ENCODE peak calls at places on chromosomes 11 and 22, in four cellular contexts. A, Y, K and N are unnamed samples.

GRCh38 chr11:14309425-14310192 is 49.4 kb downstream of the RRAS2 start:
- DNase-seq in A (no peak), Y (no peak), K (no peak), N (no peak)

GRCh38 chr11:10109836-10110235 is 184.2 kb downstream of the SBF2 start:
- DNase-seq in A (no peak), Y (no peak), K (peak), N (no peak)

GRCh38 chr11:74644084-74644483 is 51.7 kb downstream of the POLD3 start:
- DNase-seq in A (no peak), Y (no peak), K (no peak), N (no peak)

GRCh38 chr11:73218106-73218829 is at the start of gene P2RY2:
- DNase-seq in A (peak), Y (peak), K (no peak), N (no peak)

GRCh38 chr11:119107538-119108150 is 500 bp downstream of the C2CD2L start:
- DNase-seq in A (no peak), Y (no peak), K (no peak), N (no peak)

GRCh38 chr11:107848345-107848744 is 10.2 kb downstream of the SLC35F2 start:
- DNase-seq in A (no peak), Y (no peak), K (no peak), N (no peak)

GRCh38 chr22:40342521-40342920 is 3.8 kb upstream of the ADSL start:
- DNase-seq in A (no peak), Y (no peak), K (no peak), N (no peak)

GRCh38 chr11:82703226-82703625 is 30.4 kb downstream of the FAM181B start:
- DNase-seq in A (no peak), Y (no peak), K (no peak), N (no peak)

GRCh38 chr22:39472570-39473556 is 16.1 kb downstream of the MGAT3 start:
- DNase-seq in A (no peak), Y (no peak), K (no peak), N (no peak)

GRCh38 chr22:38925571-38926041 is 31.8 kb upstream of the APOBEC3A start:
- DNase-seq in A (peak), Y (no peak), K (no peak), N (no peak)

GRCh38 chr11:12270215-12270797 is 107.1 kb upstream of the PARVA start:
- DNase-seq in A (no peak), Y (no peak), K (no peak), N (no peak)

GRCh38 chr22:21915624-21916308 is 36.9 kb downstream of the PPM1F start:
- DNase-seq in A (no peak), Y (no peak), K (no peak), N (no peak)

GRCh38 chr11:123080023-123080422 is 18.1 kb upstream of the HSPA8 start:
- DNase-seq in A (no peak), Y (no peak), K (no peak), N (no peak)

GRCh38 chr11:94132152-94132558 is 3.5 kb downstream of the PANX1 start:
- DNase-seq in A (peak), Y (no peak), K (peak), N (no peak)

GRCh38 chr11:101738494-101738893 is 154.7 kb upstream of the TRPC6 start:
- DNase-seq in A (no peak), Y (no peak), K (no peak), N (no peak)

GRCh38 chr22:39559456-39560105 is 11.0 kb upstream of the CACNA1I start:
- DNase-seq in A (peak), Y (no peak), K (no peak), N (no peak)

GRCh38 chr11:68472778-68473177 is 12.2 kb downstream of the PPP6R3 start:
- DNase-seq in A (no peak), Y (no peak), K (no peak), N (no peak)

GRCh38 chr11:68470304-68470811 is 9.8 kb downstream of the PPP6R3 start:
- DNase-seq in A (no peak), Y (no peak), K (no peak), N (no peak)

GRCh38 chr11:68469642-68470041 is 9.1 kb downstream of the PPP6R3 start:
- DNase-seq in A (no peak), Y (no peak), K (no peak), N (no peak)

GRCh38 chr11:68469122-68469521 is 8.6 kb downstream of the PPP6R3 start:
- DNase-seq in A (no peak), Y (no peak), K (no peak), N (peak)

GRCh38 chr11:68471360-68472340 is 11.1 kb downstream of the PPP6R3 start:
- DNase-seq in A (no peak), Y (no peak), K (no peak), N (no peak)
- H3K4me3 ChIP-seq in A (no peak), Y (no peak), K (no peak), N (no peak)

GRCh38 chr22:42785706-42786499 is 65.2 kb upstream of the A4GALT start:
- DNase-seq in A (no peak), Y (no peak), K (no peak), N (no peak)
- TF ChIP-seq CTCF in A (no peak), Y (no peak), K (no peak), N (no peak)

DNA sequence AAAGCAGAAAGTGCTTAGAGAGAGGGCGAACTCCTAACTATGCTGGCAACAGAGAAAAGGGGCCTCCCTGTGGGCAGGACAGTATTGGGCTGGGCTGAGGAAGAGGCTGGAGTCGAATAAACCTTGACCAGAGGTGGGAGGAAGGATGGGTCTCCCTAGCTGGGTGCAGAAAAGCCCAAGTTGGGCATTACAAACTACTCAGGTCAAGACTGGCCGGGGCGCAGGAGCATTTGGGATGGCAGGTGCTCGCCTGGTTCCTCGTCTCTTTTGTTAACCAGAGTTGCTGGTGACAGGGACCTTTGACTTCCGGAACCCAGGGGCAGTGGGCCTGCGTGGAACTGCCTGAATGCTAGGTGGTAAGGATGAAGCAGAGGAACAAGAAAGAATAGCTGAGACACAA is 80.3 kb upstream of the SHISAL1 start:
- DNase-seq in A (no peak), Y (no peak), K (no peak), N (no peak)
- H3K4me3 ChIP-seq in A (no peak), Y (no peak), K (no peak), N (no peak)

GRCh38 chr22:46679711-46680269 is 58.3 kb downstream of the CERK start:
- DNase-seq in A (no peak), Y (no peak), K (no peak), N (no peak)

GRCh38 chr22:46682011-46682731 is 55.9 kb downstream of the CERK start:
- DNase-seq in A (no peak), Y (no peak), K (no peak), N (no peak)

GRCh38 chr22:46678785-46679700 is 58.9 kb downstream of the GRAMD4 start:
- DNase-seq in A (no peak), Y (no peak), K (peak), N (no peak)

GRCh38 chr22:46678003-46678657 is 57.9 kb downstream of the GRAMD4 start:
- DNase-seq in A (no peak), Y (no peak), K (no peak), N (no peak)

DNA sequence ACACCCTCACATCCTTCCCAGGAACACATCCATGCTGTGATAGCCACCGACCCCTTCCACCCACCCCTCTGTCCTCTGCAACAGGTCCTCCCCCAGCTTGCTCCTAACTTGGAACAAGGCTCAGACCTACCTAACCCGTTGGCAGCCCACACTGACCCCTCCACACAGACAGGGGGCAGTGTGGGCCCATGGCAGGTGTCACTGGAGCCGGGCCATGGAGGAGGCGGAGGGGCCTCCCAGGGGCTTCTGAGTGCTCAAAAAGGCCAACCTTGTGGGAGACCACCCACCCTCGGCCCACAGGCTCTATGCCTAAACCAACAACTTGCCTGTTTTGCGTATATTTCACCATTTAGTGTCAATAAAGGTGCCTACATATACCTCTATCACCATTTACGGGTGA is 57.0 kb downstream of the CERK start:
- DNase-seq in A (no peak), Y (no peak), K (no peak), N (no peak)
- TF ChIP-seq CTCF in A (peak), Y (peak), K (peak), N (no peak)

GRCh38 chr11:64891215-64891848 is 12.9 kb upstream of the EHD1 start:
- DNase-seq in A (no peak), Y (no peak), K (no peak), N (no peak)

GRCh38 chr11:64891880-64892279 is 13.5 kb upstream of the EHD1 start:
- DNase-seq in A (no peak), Y (no peak), K (no peak), N (no peak)

GRCh38 chr11:64888406-64888757 is 10.0 kb upstream of the EHD1 start:
- DNase-seq in A (no peak), Y (no peak), K (no peak), N (no peak)

GRCh38 chr11:64888761-64889511 is 10.5 kb upstream of the EHD1 start:
- DNase-seq in A (peak), Y (no peak), K (no peak), N (no peak)

GRCh38 chr11:64890084-64890944 is 11.9 kb upstream of the EHD1 start:
- DNase-seq in A (no peak), Y (no peak), K (no peak), N (no peak)
- H3K4me3 ChIP-seq in A (no peak), Y (no peak), K (no peak), N (no peak)

GRCh38 chr22:30866811-30867271 is 101.7 kb downstream of the MORC2 start:
- DNase-seq in A (peak), Y (no peak), K (no peak), N (no peak)
- TF ChIP-seq CTCF in A (peak), Y (peak), K (no peak), N (no peak)

GRCh38 chr11:85737738-85738137 is 51.7 kb upstream of the CCDC89 start:
- DNase-seq in A (peak), Y (no peak), K (no peak), N (no peak)
- H3K4me3 ChIP-seq in A (no peak), Y (no peak), K (no peak), N (no peak)

DNA sequence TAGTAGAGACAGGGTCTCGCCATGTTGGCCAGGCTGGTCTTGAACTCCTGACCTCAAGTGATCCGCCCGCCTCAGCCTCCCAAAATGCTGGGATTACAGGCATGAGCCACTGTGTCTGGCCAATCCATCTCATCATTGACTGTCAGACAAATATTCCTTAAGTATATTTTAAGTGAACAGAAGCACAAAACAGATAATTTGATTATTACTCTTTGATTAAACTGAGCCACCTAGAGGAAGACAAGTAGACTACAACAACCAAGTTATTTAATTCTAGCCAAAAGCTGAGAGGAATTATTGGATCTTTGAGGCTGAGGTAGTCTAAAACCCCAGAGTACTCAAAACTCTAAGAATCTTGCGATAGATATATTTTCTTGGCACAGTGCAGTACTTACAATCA is 1.2 kb downstream of the ACRV1 start:
- DNase-seq in A (peak), Y (peak), K (no peak), N (no peak)
- TF ChIP-seq CTCF in A (peak), Y (peak), K (peak), N (peak)

GRCh38 chr11:61695917-61696316 is 15.7 kb downstream of the DAGLA start:
- DNase-seq in A (peak), Y (no peak), K (no peak), N (no peak)
- H3K4me3 ChIP-seq in A (peak), Y (peak), K (no peak), N (peak)

GRCh38 chr11:71311176-71311925 is 59.0 kb upstream of the SHANK2 start:
- DNase-seq in A (no peak), Y (no peak), K (no peak), N (no peak)
- TF ChIP-seq CTCF in A (no peak), Y (no peak), K (no peak), N (no peak)